ENCODE peak calls at places on chromosomes 1 and 21, in seven cellular contexts. P, K, G, D, Z, X and F are unnamed samples.

GRCh38 chr21:44793269-44794030 is 8.2 kb downstream of the UBE2G2 start:
- DNase-seq in P (peak), K (peak), G (peak), D (no peak), Z (peak), X (peak), F (peak)

GRCh38 chr21:39029086-39029772 is 154.0 kb downstream of the PSMG1 start:
- DNase-seq in P (peak), K (no peak), G (no peak), D (no peak), Z (peak), X (no peak), F (peak)

GRCh38 chr1:113219377-113219776 is 146.4 kb downstream of the LRIG2 start:
- DNase-seq in P (no peak), K (no peak), G (no peak), D (no peak), Z (peak), X (no peak), F (no peak)

GRCh38 chr1:20359451-20360330 is 69.0 kb downstream of the VWA5B1 start:
- DNase-seq in P (no peak), K (no peak), G (peak), D (no peak), Z (no peak), X (peak), F (no peak)

GRCh38 chr1:165367375-165367993 is 11.0 kb upstream of the LMX1A start:
- DNase-seq in P (peak), K (peak), G (peak), D (peak), Z (peak), X (no peak), F (peak)

GRCh38 chr1:195591917-195592672 is 1016.1 kb downstream of the KCNT2 start:
- DNase-seq in P (peak), K (no peak), G (no peak), D (no peak), Z (peak), X (no peak), F (peak)

GRCh38 chr1:202245391-202245790 is 51.8 kb downstream of the LGR6 start:
- DNase-seq in P (no peak), K (no peak), G (no peak), D (no peak), Z (no peak), X (no peak), F (no peak)

GRCh38 chr1:18668051-18668450 is 37.4 kb downstream of the PAX7 start:
- DNase-seq in P (no peak), K (no peak), G (no peak), D (no peak), Z (no peak), X (no peak), F (no peak)

GRCh38 chr21:42769820-42770716 is 109.3 kb downstream of the WDR4 start:
- DNase-seq in P (no peak), K (no peak), G (no peak), D (no peak), Z (no peak), X (no peak), F (no peak)

GRCh38 chr1:226982451-226983177 is 42.5 kb downstream of the COQ8A start:
- DNase-seq in P (no peak), K (no peak), G (no peak), D (no peak), Z (no peak), X (no peak), F (no peak)

GRCh38 chr1:230868736-230869385 is 540 bp upstream of the C1orf198 start:
- DNase-seq in P (no peak), K (peak), G (no peak), D (no peak), Z (peak), X (no peak), F (peak)

GRCh38 chr21:46065993-46066842 is 31.7 kb upstream of the COL6A2 start:
- DNase-seq in P (no peak), K (no peak), G (no peak), D (no peak), Z (no peak), X (no peak), F (peak)